ENCODE peak calls at places on chromosome 11, in four cellular contexts. I is WTC11, N is K562, O is H1. L is an unnamed sample.

GRCh38 chr11:69433741-69434140 is 47.7 kb upstream of the LINC01488 start:
- DNase-seq in I (no peak), N (no peak), O (no peak), L (no peak)

GRCh38 chr11:78768947-78769346 is 194.3 kb upstream of the NARS2 start:
- DNase-seq in O (no peak), I (no peak), N (no peak), L (no peak)

GRCh38 chr11:3219281-3219892 is 774 bp upstream of the MRGPRG start:
- DNase-seq in N (no peak), I (peak), O (peak), L (no peak)

GRCh38 chr11:45096636-45097035 is 49.8 kb upstream of the PRDM11 start:
- DNase-seq in I (no peak), N (no peak), O (peak), L (no peak)

GRCh38 chr11:119207300-119207570 is 1.1 kb downstream of the CBL start:
- DNase-seq in O (no peak), N (no peak), I (no peak), L (no peak)

GRCh38 chr11:65316979-65317786 is 2.5 kb downstream of the CDC42EP2 start:
- DNase-seq in O (peak), I (peak), N (no peak), L (no peak)

GRCh38 chr11:83070878-83071640 is 638 bp downstream of the RAB30 start:
- DNase-seq in N (no peak), I (peak), O (no peak), L (peak)

GRCh38 chr11:61854206-61854875 is 26.2 kb downstream of the FADS2 start:
- DNase-seq in O (no peak), N (no peak), I (no peak), L (no peak)

GRCh38 chr11:66232769-66233168 is 35.7 kb upstream of the RAB1B start:
- DNase-seq in I (no peak), N (no peak), O (no peak), L (no peak)

GRCh38 chr11:90867416-90867815 is 644.6 kb upstream of the CHORDC1 start:
- DNase-seq in O (no peak), I (no peak), N (no peak), L (no peak)

DNA sequence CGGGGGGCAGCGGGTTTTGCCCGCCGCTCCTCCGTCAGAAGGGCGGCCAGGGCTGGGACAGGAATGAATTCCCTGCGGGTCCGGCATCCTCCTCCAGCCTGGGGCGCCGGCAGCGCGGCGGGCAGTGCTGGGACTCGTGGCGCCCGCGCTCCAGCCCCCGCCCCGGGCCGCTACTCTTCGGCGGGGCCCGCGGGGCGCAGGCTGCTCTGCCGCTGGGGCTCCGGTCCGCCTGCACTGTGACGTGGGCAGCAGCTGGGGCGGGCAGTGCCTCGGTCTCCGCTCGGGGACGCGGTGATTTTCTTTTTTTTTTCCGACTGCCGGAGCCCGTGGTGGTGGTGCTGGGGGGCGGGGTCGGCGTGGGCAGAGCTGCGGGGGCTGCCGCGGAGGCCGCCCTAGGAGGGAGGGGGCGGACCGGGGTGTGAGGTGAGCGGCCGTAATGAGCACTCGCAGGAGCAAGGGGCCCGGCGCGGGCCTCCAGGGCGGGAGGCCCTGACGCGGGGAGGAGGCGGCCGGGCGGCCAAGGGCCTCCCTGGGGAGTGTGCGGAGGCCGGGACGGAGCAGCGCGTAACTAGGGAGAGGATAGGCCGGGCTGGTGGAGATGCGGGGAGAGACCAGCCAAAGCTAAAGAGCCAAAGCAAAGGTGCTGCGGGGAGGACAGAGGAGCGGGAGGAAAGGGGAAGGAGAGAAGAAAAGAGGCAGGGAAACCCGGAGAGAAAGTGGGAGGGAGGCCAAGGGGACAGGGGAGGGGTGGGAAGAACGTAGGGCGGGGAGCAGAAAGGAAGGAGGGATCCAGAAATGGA is 73.3 kb upstream of the ZBED5 start:
- DNase-seq in I (peak), N (peak), O (peak), L (peak)
- TF ChIP-seq TEAD4 in I (no peak), N (no peak), O (no peak), L (peak)

DNA sequence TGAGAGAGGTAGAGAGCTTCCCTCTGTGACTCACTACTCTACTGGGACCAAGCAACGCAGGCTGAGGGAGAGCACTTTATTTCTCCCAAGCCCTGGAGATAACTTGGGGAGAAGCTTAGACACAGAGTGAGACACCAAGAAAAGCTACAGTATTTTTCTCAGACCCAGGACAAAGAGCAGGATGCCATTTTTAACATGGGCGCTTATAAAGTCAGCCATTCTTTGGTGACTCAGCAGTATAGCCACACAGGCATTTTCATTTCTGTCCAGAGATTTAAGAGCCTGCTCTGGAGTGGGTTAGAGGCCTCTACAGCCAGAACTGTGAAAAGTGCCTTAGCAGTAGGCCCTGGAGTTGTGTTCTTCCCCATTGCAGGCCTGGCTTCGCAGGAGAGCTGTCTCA is 55.0 kb upstream of the GLYAT start:
- DNase-seq in N (no peak), O (no peak), I (no peak), L (no peak)
- TF ChIP-seq TEAD4 in N (no peak), O (no peak), I (no peak), L (no peak)

GRCh38 chr11:118052581-118053206 is 24.2 kb upstream of the TMPRSS4 start:
- DNase-seq in O (no peak), I (no peak), N (peak), L (no peak)
- TF ChIP-seq TEAD4 in O (no peak), I (no peak), N (no peak), L (no peak)

DNA sequence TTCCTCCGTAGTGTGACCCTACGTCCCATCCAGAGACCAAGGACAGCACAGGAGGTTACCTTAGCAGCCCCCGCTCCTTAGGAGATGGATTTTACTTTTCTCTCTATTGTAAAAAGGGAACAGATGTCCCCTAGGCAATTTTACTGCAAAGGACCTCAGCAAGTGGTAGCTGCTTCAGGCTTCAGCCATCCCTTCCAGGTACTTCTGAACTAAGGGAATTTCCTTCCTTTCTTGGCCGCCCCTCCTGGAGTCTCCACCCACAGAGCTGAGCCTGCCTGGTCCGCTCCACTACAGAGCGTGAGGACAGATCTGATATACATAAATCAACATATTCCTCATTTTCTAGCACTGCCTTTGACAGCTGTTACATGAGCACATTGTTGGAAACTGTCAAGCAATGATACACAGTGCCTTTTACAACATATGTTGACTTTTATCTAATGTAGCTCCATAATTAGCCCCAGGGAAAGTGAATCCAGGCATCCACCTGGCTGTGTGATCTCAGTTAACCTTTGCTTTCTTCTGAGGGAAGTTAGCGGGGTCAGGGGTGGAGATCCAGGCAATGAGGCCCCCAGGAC is 52.0 kb downstream of the SPATA19 start:
- DNase-seq in I (no peak), N (no peak), O (no peak), L (no peak)
- TF ChIP-seq TEAD4 in I (no peak), N (no peak), O (no peak), L (no peak)

GRCh38 chr11:116786966-116787365 is 857 bp downstream of the ZPR1 start:
- DNase-seq in I (no peak), N (no peak), O (no peak), L (peak)

GRCh38 chr11:116786360-116786759 is 1.5 kb downstream of the ZPR1 start:
- DNase-seq in I (no peak), O (no peak), N (no peak), L (no peak)

GRCh38 chr11:116787786-116788486 is at the start of gene ZPR1:
- DNase-seq in N (peak), O (peak), I (peak), L (peak)

GRCh38 chr11:116788534-116788933 is 711 bp upstream of the ZPR1 start:
- DNase-seq in N (no peak), O (no peak), I (no peak), L (peak)

DNA sequence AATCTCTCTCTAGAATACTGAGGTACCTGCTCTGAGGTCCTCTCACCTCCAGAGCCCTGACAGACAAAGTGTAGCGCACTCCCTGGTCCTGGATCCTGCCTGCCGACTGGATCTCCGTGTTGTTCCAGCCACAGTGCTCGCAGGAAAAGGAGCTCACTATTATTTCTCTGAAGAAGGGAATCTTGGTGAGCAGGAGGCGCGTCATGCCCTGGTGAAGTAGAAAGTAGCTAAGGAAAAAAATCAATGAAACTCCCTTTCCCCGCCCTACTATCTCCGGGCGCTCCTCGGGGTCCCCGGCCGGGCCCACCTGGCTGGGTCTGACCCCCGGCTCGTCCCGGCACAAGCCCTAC is 412 bp downstream of the ZPR1 start:
- DNase-seq in N (no peak), I (no peak), O (no peak), L (no peak)
- TF ChIP-seq TEAD4 in N (no peak), I (no peak), O (no peak), L (no peak)

GRCh38 chr11:63767415-63768231 is 952 bp downstream of the ZFTA start:
- DNase-seq in O (peak), N (peak), I (peak), L (peak)
- TF ChIP-seq TEAD4 in O (no peak), N (no peak), I (no peak), L (no peak)

DNA sequence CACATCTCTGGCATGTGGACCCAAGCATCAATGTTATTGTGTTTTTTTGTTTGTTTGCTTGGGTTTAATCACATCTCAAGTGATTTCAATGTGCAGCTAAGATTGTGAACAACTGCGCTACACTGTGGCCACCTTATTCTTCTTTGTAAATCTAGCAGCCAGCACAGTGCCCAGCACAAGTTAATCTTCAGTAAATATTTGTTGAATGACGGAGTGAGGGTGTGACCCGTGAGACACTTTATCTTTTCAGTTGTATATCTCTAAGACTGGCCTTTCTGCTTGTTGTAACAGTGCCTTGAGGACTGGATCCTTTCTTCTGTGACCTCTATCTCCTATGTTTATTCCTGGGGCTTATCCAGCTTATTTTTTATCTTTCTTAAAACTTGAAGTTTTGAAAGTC is 21.4 kb upstream of the AMOTL1 start:
- DNase-seq in N (no peak), I (no peak), O (no peak), L (no peak)
- TF ChIP-seq TEAD4 in N (no peak), I (no peak), O (no peak), L (no peak)

GRCh38 chr11:27726981-27727380 is 26.7 kb upstream of the BDNF start:
- DNase-seq in O (no peak), I (no peak), N (no peak), L (no peak)
- TF ChIP-seq TEAD4 in O (no peak), I (no peak), N (no peak), L (no peak)